ENCODE peak calls at places on chromosomes 5 and 9, in six cellular contexts. One of them, this sample, is unnamed.
A peak's percentile ranks its signal among the peaks of the same experiment; 100 is the strongest.

GRCh38 chr5:111748304-111748763 is 8.7 kb downstream of the NREP start:
- DNase-seq in CD4-positive, alpha-beta memory T cell: no peak
- DNase-seq in brain microvascular endothelial cell: peak; percentile 94
- DNase-seq in neuronal stem cell: no peak
- DNase-seq in stomach: no peak
- DNase-seq in cardiac muscle cell: no peak
- DNase-seq in this sample: no peak

GRCh38 chr5:32642276-32643002 is 57.1 kb downstream of the SUB1 start:
- DNase-seq in cardiac muscle cell: no peak
- DNase-seq in neuronal stem cell: no peak
- DNase-seq in brain microvascular endothelial cell: peak; percentile 9
- DNase-seq in CD4-positive, alpha-beta memory T cell: no peak
- DNase-seq in stomach: no peak
- DNase-seq in this sample: no peak

GRCh38 chr9:19113964-19114679 is 11.4 kb upstream of the HAUS6 start:
- DNase-seq in cardiac muscle cell: no peak
- DNase-seq in neuronal stem cell: no peak
- DNase-seq in CD4-positive, alpha-beta memory T cell: no peak
- DNase-seq in brain microvascular endothelial cell: no peak
- DNase-seq in stomach: no peak
- DNase-seq in this sample: no peak

GRCh38 chr9:70963554-70963953 is 157.9 kb downstream of the TRPM3 start:
- DNase-seq in CD4-positive, alpha-beta memory T cell: no peak
- DNase-seq in cardiac muscle cell: no peak
- DNase-seq in brain microvascular endothelial cell: no peak
- DNase-seq in neuronal stem cell: no peak
- DNase-seq in stomach: no peak
- DNase-seq in this sample: no peak

GRCh38 chr5:150274811-150275210 is 14.8 kb downstream of the CAMK2A start:
- DNase-seq in CD4-positive, alpha-beta memory T cell: no peak
- DNase-seq in cardiac muscle cell: no peak
- DNase-seq in neuronal stem cell: no peak
- DNase-seq in stomach: no peak
- DNase-seq in brain microvascular endothelial cell: no peak
- DNase-seq in this sample: no peak

GRCh38 chr5:179994622-179995323 is 76.8 kb downstream of the RNF130 start:
- DNase-seq in CD4-positive, alpha-beta memory T cell: no peak
- DNase-seq in stomach: no peak
- DNase-seq in cardiac muscle cell: no peak
- DNase-seq in neuronal stem cell: no peak
- DNase-seq in brain microvascular endothelial cell: no peak
- DNase-seq in this sample: no peak

GRCh38 chr5:127536687-127537086 is 19.2 kb downstream of the PRRC1 start:
- DNase-seq in stomach: no peak
- DNase-seq in cardiac muscle cell: no peak
- DNase-seq in neuronal stem cell: no peak
- DNase-seq in CD4-positive, alpha-beta memory T cell: peak; percentile 1
- DNase-seq in brain microvascular endothelial cell: no peak
- DNase-seq in this sample: no peak

GRCh38 chr5:159644053-159644452 is 272.2 kb upstream of the ADRA1B start:
- DNase-seq in cardiac muscle cell: no peak
- DNase-seq in stomach: no peak
- DNase-seq in neuronal stem cell: no peak
- DNase-seq in brain microvascular endothelial cell: no peak
- DNase-seq in CD4-positive, alpha-beta memory T cell: no peak
- DNase-seq in this sample: no peak

GRCh38 chr5:80569961-80570786 is at the start of gene ANKRD34B:
- DNase-seq in brain microvascular endothelial cell: no peak
- DNase-seq in stomach: no peak
- DNase-seq in neuronal stem cell: peak; percentile 42
- DNase-seq in cardiac muscle cell: peak; percentile 41
- DNase-seq in CD4-positive, alpha-beta memory T cell: no peak
- DNase-seq in this sample: no peak

GRCh38 chr5:178314961-178315820 is 82.6 kb upstream of the PHYKPL start:
- DNase-seq in stomach: no peak
- DNase-seq in neuronal stem cell: no peak
- DNase-seq in CD4-positive, alpha-beta memory T cell: no peak
- DNase-seq in cardiac muscle cell: no peak
- DNase-seq in brain microvascular endothelial cell: no peak
- DNase-seq in this sample: no peak

GRCh38 chr9:17402309-17402708 is 176.6 kb upstream of the SH3GL2 start:
- DNase-seq in cardiac muscle cell: peak; percentile 45
- DNase-seq in CD4-positive, alpha-beta memory T cell: no peak
- DNase-seq in brain microvascular endothelial cell: peak; percentile 4
- DNase-seq in neuronal stem cell: peak; percentile 15
- DNase-seq in stomach: no peak
- DNase-seq in this sample: no peak

GRCh38 chr9:137294091-137294683 is 7.9 kb downstream of the NRARP start:
- DNase-seq in stomach: peak; percentile 90
- DNase-seq in neuronal stem cell: no peak
- DNase-seq in brain microvascular endothelial cell: peak; percentile 57
- DNase-seq in CD4-positive, alpha-beta memory T cell: no peak
- DNase-seq in cardiac muscle cell: no peak
- DNase-seq in this sample: no peak

GRCh38 chr9:129868033-129868395 is 32.8 kb downstream of the USP20 start:
- DNase-seq in brain microvascular endothelial cell: no peak
- DNase-seq in CD4-positive, alpha-beta memory T cell: no peak
- DNase-seq in cardiac muscle cell: no peak
- DNase-seq in neuronal stem cell: no peak
- DNase-seq in stomach: no peak
- DNase-seq in this sample: no peak

GRCh38 chr5:93595420-93596136 is 12.6 kb downstream of the NR2F1 start:
- DNase-seq in brain microvascular endothelial cell: no peak
- DNase-seq in stomach: no peak
- DNase-seq in CD4-positive, alpha-beta memory T cell: no peak
- DNase-seq in neuronal stem cell: no peak
- DNase-seq in cardiac muscle cell: no peak
- DNase-seq in this sample: no peak

GRCh38 chr9:113708821-113709713 is 167.0 kb upstream of the ZNF618 start:
- DNase-seq in stomach: no peak
- DNase-seq in CD4-positive, alpha-beta memory T cell: no peak
- DNase-seq in cardiac muscle cell: no peak
- DNase-seq in neuronal stem cell: no peak
- DNase-seq in brain microvascular endothelial cell: no peak
- DNase-seq in this sample: no peak

GRCh38 chr5:167426501-167426900 is 864.9 kb upstream of the WWC1 start:
- DNase-seq in CD4-positive, alpha-beta memory T cell: no peak
- DNase-seq in cardiac muscle cell: no peak
- DNase-seq in stomach: no peak
- DNase-seq in brain microvascular endothelial cell: no peak
- DNase-seq in neuronal stem cell: no peak
- DNase-seq in this sample: no peak

GRCh38 chr9:91546574-91546973 is 122.9 kb upstream of the NFIL3 start:
- DNase-seq in CD4-positive, alpha-beta memory T cell: no peak
- DNase-seq in stomach: no peak
- DNase-seq in cardiac muscle cell: no peak
- DNase-seq in brain microvascular endothelial cell: peak; percentile 76
- DNase-seq in neuronal stem cell: no peak
- DNase-seq in this sample: no peak

GRCh38 chr5:76199321-76200318 is 116.4 kb downstream of the SV2C start:
- DNase-seq in stomach: no peak
- DNase-seq in neuronal stem cell: no peak
- DNase-seq in brain microvascular endothelial cell: no peak
- DNase-seq in CD4-positive, alpha-beta memory T cell: no peak
- DNase-seq in cardiac muscle cell: no peak
- DNase-seq in this sample: no peak

GRCh38 chr5:79508354-79508753 is 5.6 kb downstream of the HOMER1 start:
- DNase-seq in brain microvascular endothelial cell: no peak
- DNase-seq in CD4-positive, alpha-beta memory T cell: no peak
- DNase-seq in neuronal stem cell: no peak
- DNase-seq in stomach: no peak
- DNase-seq in cardiac muscle cell: no peak
- DNase-seq in this sample: no peak

GRCh38 chr5:148734518-148734917 is 80.2 kb upstream of the HTR4 start:
- DNase-seq in cardiac muscle cell: no peak
- DNase-seq in CD4-positive, alpha-beta memory T cell: no peak
- DNase-seq in stomach: no peak
- DNase-seq in brain microvascular endothelial cell: no peak
- DNase-seq in neuronal stem cell: no peak
- DNase-seq in this sample: no peak

GRCh38 chr9:123710299-123710698 is 219.6 kb downstream of the DENND1A start:
- DNase-seq in brain microvascular endothelial cell: peak; percentile 94
- DNase-seq in neuronal stem cell: no peak
- DNase-seq in stomach: no peak
- DNase-seq in CD4-positive, alpha-beta memory T cell: no peak
- DNase-seq in cardiac muscle cell: no peak
- DNase-seq in this sample: no peak

GRCh38 chr9:80553986-80554715 is 982.4 kb downstream of the TLE4 start:
- DNase-seq in cardiac muscle cell: no peak
- DNase-seq in stomach: no peak
- DNase-seq in neuronal stem cell: no peak
- DNase-seq in CD4-positive, alpha-beta memory T cell: no peak
- DNase-seq in brain microvascular endothelial cell: no peak
- DNase-seq in this sample: no peak

GRCh38 chr5:79971156-79971555 is 19.9 kb downstream of the MTX3 start:
- DNase-seq in CD4-positive, alpha-beta memory T cell: no peak
- DNase-seq in stomach: no peak
- DNase-seq in cardiac muscle cell: no peak
- DNase-seq in brain microvascular endothelial cell: peak; percentile 47
- DNase-seq in neuronal stem cell: no peak
- DNase-seq in this sample: no peak

GRCh38 chr5:159581502-159582249 is 251.4 kb upstream of the IL12B start:
- DNase-seq in brain microvascular endothelial cell: peak; percentile 58
- DNase-seq in cardiac muscle cell: peak; percentile 25
- DNase-seq in CD4-positive, alpha-beta memory T cell: no peak
- DNase-seq in neuronal stem cell: no peak
- DNase-seq in stomach: no peak
- DNase-seq in this sample: no peak

GRCh38 chr9:73116030-73116429 is 35.6 kb upstream of the ANXA1 start:
- DNase-seq in stomach: no peak
- DNase-seq in brain microvascular endothelial cell: peak; percentile 65
- DNase-seq in CD4-positive, alpha-beta memory T cell: no peak
- DNase-seq in neuronal stem cell: no peak
- DNase-seq in cardiac muscle cell: no peak
- DNase-seq in this sample: no peak

GRCh38 chr5:153860482-153860881 is 178.2 kb downstream of the FAM114A2 start:
- DNase-seq in CD4-positive, alpha-beta memory T cell: no peak
- DNase-seq in cardiac muscle cell: no peak
- DNase-seq in stomach: no peak
- DNase-seq in brain microvascular endothelial cell: no peak
- DNase-seq in neuronal stem cell: no peak
- DNase-seq in this sample: no peak

GRCh38 chr9:962023-962422 is 14.4 kb upstream of the DMRT3 start:
- DNase-seq in stomach: no peak
- DNase-seq in cardiac muscle cell: no peak
- DNase-seq in brain microvascular endothelial cell: no peak
- DNase-seq in CD4-positive, alpha-beta memory T cell: no peak
- DNase-seq in neuronal stem cell: no peak
- DNase-seq in this sample: no peak

GRCh38 chr5:176863041-176863764 is 35.9 kb downstream of the HK3 start:
- DNase-seq in stomach: no peak
- DNase-seq in neuronal stem cell: no peak
- DNase-seq in brain microvascular endothelial cell: no peak
- DNase-seq in cardiac muscle cell: peak; percentile 12
- DNase-seq in CD4-positive, alpha-beta memory T cell: no peak
- DNase-seq in this sample: no peak

GRCh38 chr9:83281306-83282255 is 218.6 kb upstream of the RASEF start:
- DNase-seq in stomach: no peak
- DNase-seq in neuronal stem cell: no peak
- DNase-seq in brain microvascular endothelial cell: peak; percentile 30
- DNase-seq in cardiac muscle cell: peak; percentile 32
- DNase-seq in CD4-positive, alpha-beta memory T cell: no peak
- DNase-seq in this sample: no peak

GRCh38 chr5:43171926-43172325 is 20.1 kb upstream of the NIM1K start:
- DNase-seq in neuronal stem cell: no peak
- DNase-seq in brain microvascular endothelial cell: no peak
- DNase-seq in stomach: no peak
- DNase-seq in CD4-positive, alpha-beta memory T cell: no peak
- DNase-seq in cardiac muscle cell: no peak
- DNase-seq in this sample: no peak

GRCh38 chr5:141478321-141478945 is 2.7 kb downstream of the PCDHGC3 start:
- DNase-seq in neuronal stem cell: no peak
- DNase-seq in CD4-positive, alpha-beta memory T cell: no peak
- DNase-seq in stomach: peak; percentile 88
- DNase-seq in brain microvascular endothelial cell: no peak
- DNase-seq in cardiac muscle cell: no peak
- DNase-seq in this sample: no peak

GRCh38 chr5:10111575-10111974 is 138.1 kb downstream of the ATPSCKMT start:
- DNase-seq in brain microvascular endothelial cell: peak; percentile 34
- DNase-seq in CD4-positive, alpha-beta memory T cell: no peak
- DNase-seq in stomach: no peak
- DNase-seq in neuronal stem cell: peak; percentile 33
- DNase-seq in cardiac muscle cell: peak; percentile 60
- DNase-seq in this sample: no peak

DNA sequence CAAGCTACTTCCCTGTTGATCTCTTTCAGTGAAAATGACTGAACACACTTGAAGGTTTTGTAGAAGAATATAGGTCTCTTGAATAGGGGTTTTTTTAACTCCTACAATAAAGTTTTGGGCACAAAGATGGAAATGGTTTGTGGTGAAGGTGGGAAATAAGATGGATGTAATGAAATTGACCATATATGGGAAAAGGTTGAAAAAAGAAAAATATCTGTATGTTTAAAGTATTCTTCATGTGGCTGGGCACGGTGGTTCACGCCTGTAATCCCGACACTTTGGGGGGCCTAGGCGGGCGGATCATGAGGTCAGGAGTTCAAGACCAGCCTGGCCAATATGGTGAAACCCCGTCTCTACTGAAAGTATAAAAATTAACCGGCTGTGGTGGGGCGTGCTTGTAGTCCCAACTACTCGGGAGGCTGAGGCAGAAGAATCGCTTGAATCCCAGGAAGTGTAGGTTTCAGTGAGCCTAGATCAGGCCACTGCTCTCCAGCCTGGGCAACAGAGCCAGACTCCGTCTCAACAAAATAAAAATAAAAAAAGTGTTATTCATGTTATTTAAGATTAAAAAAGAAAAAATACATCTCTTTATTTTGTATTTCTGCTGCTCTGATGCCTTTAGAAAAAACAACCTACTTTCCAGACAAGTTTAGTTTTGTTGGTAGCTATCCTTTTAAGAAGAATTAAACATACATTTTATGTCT is 2.2 kb downstream of the RBM27 start:
- DNase-seq in cardiac muscle cell: no peak
- DNase-seq in neuronal stem cell: no peak
- DNase-seq in stomach: no peak
- DNase-seq in CD4-positive, alpha-beta memory T cell: no peak
- DNase-seq in brain microvascular endothelial cell: no peak
- DNase-seq in this sample: no peak
- H3K4me3 ChIP-seq in cardiac muscle cell: no peak overlapping the region
- H3K4me3 ChIP-seq in neuronal stem cell: no peak overlapping the region
- H3K4me3 ChIP-seq in stomach: no peak overlapping the region
- H3K4me3 ChIP-seq in CD4-positive, alpha-beta memory T cell: no peak overlapping the region
- H3K4me3 ChIP-seq in brain microvascular endothelial cell: no peak overlapping the region
- H3K4me3 ChIP-seq in this sample: peak overlapping the region; percentile 8

GRCh38 chr5:143557061-143557818 is 153.8 kb upstream of the NR3C1 start:
- DNase-seq in brain microvascular endothelial cell: peak; percentile 37
- DNase-seq in stomach: no peak
- DNase-seq in CD4-positive, alpha-beta memory T cell: no peak
- DNase-seq in neuronal stem cell: no peak
- DNase-seq in cardiac muscle cell: peak; percentile 38
- DNase-seq in this sample: no peak
- H3K27ac ChIP-seq in brain microvascular endothelial cell: peak overlapping the region; percentile 11
- H3K27ac ChIP-seq in stomach: no peak overlapping the region
- H3K27ac ChIP-seq in CD4-positive, alpha-beta memory T cell: no peak overlapping the region
- H3K27ac ChIP-seq in neuronal stem cell: no peak overlapping the region
- H3K27ac ChIP-seq in cardiac muscle cell: peak overlapping the region; percentile 7
- H3K27ac ChIP-seq in this sample: no peak overlapping the region

GRCh38 chr5:170287532-170287931 is 10.0 kb downstream of the LCP2 start:
- DNase-seq in neuronal stem cell: no peak
- DNase-seq in brain microvascular endothelial cell: no peak
- DNase-seq in stomach: no peak
- DNase-seq in CD4-positive, alpha-beta memory T cell: no peak
- DNase-seq in cardiac muscle cell: no peak
- DNase-seq in this sample: no peak
- H3K27me3 ChIP-seq in neuronal stem cell: no peaks in the 10 kb centered on the region
- H3K27me3 ChIP-seq in brain microvascular endothelial cell: no peaks in the 10 kb centered on the region
- H3K27me3 ChIP-seq in stomach: no peaks in the 10 kb centered on the region
- H3K27me3 ChIP-seq in CD4-positive, alpha-beta memory T cell: no peaks in the 10 kb centered on the region
- H3K27me3 ChIP-seq in cardiac muscle cell: no peaks in the 10 kb centered on the region
- H3K27me3 ChIP-seq in this sample: no peaks in the 10 kb centered on the region

GRCh38 chr5:55173696-55174101 is 722 bp upstream of the CDC20B start:
- DNase-seq in cardiac muscle cell: no peak
- DNase-seq in brain microvascular endothelial cell: no peak
- DNase-seq in CD4-positive, alpha-beta memory T cell: peak; percentile 11
- DNase-seq in neuronal stem cell: no peak
- DNase-seq in stomach: no peak
- DNase-seq in this sample: no peak
- H3K4me3 ChIP-seq in cardiac muscle cell: peak overlapping the region; percentile 39
- H3K4me3 ChIP-seq in brain microvascular endothelial cell: peak overlapping the region; percentile 53
- H3K4me3 ChIP-seq in CD4-positive, alpha-beta memory T cell: no peak overlapping the region
- H3K4me3 ChIP-seq in neuronal stem cell: peak overlapping the region; percentile 72
- H3K4me3 ChIP-seq in stomach: peak overlapping the region; percentile 44
- H3K4me3 ChIP-seq in this sample: peak overlapping the region; percentile 33